ENCODE peak calls at places on chromosomes 1 and 21, in eight cellular contexts. C is GM12865; U is A549; J is colonic mucosa; S is ascending aorta; K is CD8-positive, alpha-beta memory T cell; T is IMR-90; W is esophagus squamous epithelium. P is an unnamed sample.

GRCh38 chr1:104636581-104636980 is 886.9 kb downstream of the AMY1C start:
- DNase-seq in T (no peak), W (no peak), C (no peak), S (no peak), K (no peak), U (peak), J (no peak), P (no peak)

GRCh38 chr1:96309783-96310182 is 411.8 kb upstream of the PTBP2 start:
- DNase-seq in W (no peak), K (no peak), J (no peak), C (no peak), T (peak), U (peak), S (no peak), P (no peak)

GRCh38 chr1:15173863-15174614 is 20.5 kb downstream of the TMEM51 start:
- DNase-seq in S (no peak), T (no peak), C (no peak), W (no peak), U (no peak), J (peak), K (no peak), P (no peak)

GRCh38 chr1:95197616-95198252 is 36.3 kb upstream of the RWDD3 start:
- DNase-seq in W (no peak), S (no peak), U (no peak), T (peak), K (no peak), J (no peak), C (no peak), P (no peak)

GRCh38 chr1:67675800-67676199 is 9.2 kb upstream of the GADD45A start:
- DNase-seq in K (no peak), T (peak), S (no peak), W (no peak), J (no peak), U (no peak), C (peak), P (no peak)

GRCh38 chr1:38089712-38090360 is 43.2 kb upstream of the POU3F1 start:
- DNase-seq in K (no peak), T (no peak), W (no peak), C (no peak), S (no peak), J (no peak), U (no peak), P (no peak)

GRCh38 chr1:234683856-234684632 is 74.1 kb upstream of the IRF2BP2 start:
- DNase-seq in J (peak), K (no peak), C (no peak), W (no peak), T (peak), U (peak), S (no peak), P (no peak)

GRCh38 chr21:40227111-40227510 is 359.9 kb downstream of the PCP4 start:
- DNase-seq in S (no peak), J (no peak), C (no peak), U (no peak), W (no peak), K (no peak), T (no peak), P (no peak)

GRCh38 chr21:34517491-34518245 is 5.7 kb upstream of the KCNE1 start:
- DNase-seq in K (no peak), J (no peak), S (no peak), C (peak), W (no peak), U (peak), T (no peak), P (no peak)

GRCh38 chr1:157691285-157691920 is 9.2 kb downstream of the FCRL3 start:
- DNase-seq in K (no peak), U (peak), S (no peak), J (no peak), C (peak), T (peak), W (no peak), P (no peak)

GRCh38 chr1:22829001-22829989 is 118.7 kb downstream of the EPHB2 start:
- DNase-seq in W (no peak), T (peak), U (no peak), K (no peak), J (no peak), S (no peak), C (no peak), P (no peak)

GRCh38 chr1:214548988-214549387 is 2.4 kb downstream of the PTPN14 start:
- DNase-seq in U (no peak), C (no peak), K (no peak), T (peak), W (no peak), S (no peak), J (no peak), P (no peak)
- H3K4me3 ChIP-seq in U (no peak), C (no peak), K (no peak), T (peak), W (peak), S (peak), J (no peak), P (no peak)

GRCh38 chr1:111192643-111193519 is 7.6 kb downstream of the DENND2D start:
- DNase-seq in K (peak), S (no peak), T (peak), W (no peak), C (peak), J (no peak), U (no peak), P (no peak)
- H3K4me3 ChIP-seq in K (peak), S (no peak), T (no peak), W (no peak), C (no peak), J (no peak), U (no peak), P (no peak)

GRCh38 chr1:2104621-2105427 is 54.6 kb downstream of the PRKCZ start:
- DNase-seq in K (no peak), C (no peak), J (no peak), S (no peak), W (no peak), T (peak), U (no peak), P (no peak)
- H3K4me3 ChIP-seq in K (no peak), C (no peak), J (no peak), S (no peak), W (no peak), T (no peak), U (no peak), P (no peak)

DNA sequence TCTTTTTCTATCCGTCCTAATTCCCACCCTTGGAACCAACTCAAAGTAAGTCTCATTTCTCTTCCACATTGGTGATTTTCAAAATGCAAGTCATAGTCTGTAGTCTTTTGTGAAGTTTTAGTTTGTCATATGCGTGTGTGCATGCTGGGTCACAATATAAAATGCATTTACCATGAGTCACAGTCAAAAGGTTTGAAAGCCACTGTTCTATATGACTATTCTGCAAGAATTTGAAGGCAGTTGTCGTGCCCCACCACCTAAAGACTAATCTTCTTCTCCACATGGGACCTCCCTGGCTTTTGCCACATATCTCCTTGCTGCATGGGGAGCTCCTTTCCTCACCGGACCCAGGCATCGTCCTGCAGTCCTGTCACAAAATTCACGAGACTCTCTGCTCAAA is 1.6 kb downstream of the STPG1 start:
- DNase-seq in T (peak), K (no peak), W (no peak), C (no peak), S (no peak), U (no peak), J (no peak), P (no peak)
- H3K4me3 ChIP-seq in T (no peak), K (no peak), W (no peak), C (no peak), S (no peak), U (peak), J (no peak), P (no peak)

GRCh38 chr1:145957443-145958319 is at the start of gene LIX1L:
- DNase-seq in C (peak), J (peak), S (peak), K (peak), W (peak), U (peak), T (peak), P (peak)

GRCh38 chr1:145959333-145959732 is 1.5 kb upstream of the LIX1L start:
- DNase-seq in W (no peak), J (no peak), K (no peak), S (no peak), C (no peak), U (no peak), T (no peak), P (no peak)

GRCh38 chr1:145956776-145957442 is 908 bp downstream of the LIX1L start:
- DNase-seq in W (no peak), J (no peak), S (no peak), K (no peak), C (peak), T (peak), U (no peak), P (no peak)

GRCh38 chr1:145959957-145960467 is 2.2 kb upstream of the LIX1L start:
- DNase-seq in U (no peak), K (no peak), C (no peak), S (no peak), J (no peak), W (no peak), T (no peak), P (no peak)

GRCh38 chr1:145958734-145959133 is 917 bp upstream of the LIX1L start:
- DNase-seq in K (no peak), C (no peak), W (no peak), T (no peak), S (no peak), U (no peak), J (no peak), P (no peak)
- H3K4me3 ChIP-seq in K (peak), C (no peak), W (no peak), T (no peak), S (no peak), U (no peak), J (no peak), P (no peak)

GRCh38 chr1:174800951-174801350 is 198.8 kb upstream of the CACYBP start:
- DNase-seq in S (no peak), J (no peak), T (no peak), C (no peak), W (no peak), U (no peak), K (no peak), P (no peak)
- H3K4me3 ChIP-seq in S (peak), J (no peak), T (no peak), C (no peak), W (peak), U (no peak), K (no peak), P (no peak)

DNA sequence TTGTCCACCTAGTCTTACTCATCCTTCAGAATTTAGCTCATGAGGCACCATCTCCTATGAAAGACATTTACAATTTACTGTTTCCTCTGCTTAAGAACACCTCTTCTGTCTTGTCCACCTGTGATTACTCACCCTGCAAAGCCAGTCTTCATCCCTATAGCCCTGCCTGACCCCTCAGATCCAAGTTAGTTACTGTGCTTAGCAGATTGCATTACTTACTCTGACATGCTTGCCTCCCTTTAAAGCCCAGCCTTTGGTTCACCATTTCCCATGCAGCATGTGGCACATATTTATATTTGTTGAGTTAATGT is 60.9 kb upstream of the VCAM1 start:
- DNase-seq in C (no peak), K (no peak), S (no peak), W (no peak), T (no peak), J (no peak), U (no peak), P (no peak)
- H3K4me3 ChIP-seq in C (no peak), K (no peak), S (no peak), W (no peak), T (no peak), J (no peak), U (no peak), P (no peak)

GRCh38 chr1:169112241-169112640 is 5.8 kb downstream of the ATP1B1 start:
- DNase-seq in K (no peak), U (peak), S (no peak), T (peak), J (peak), W (no peak), C (no peak), P (no peak)

GRCh38 chr1:169109561-169110134 is 3.2 kb downstream of the ATP1B1 start:
- DNase-seq in K (no peak), J (peak), S (no peak), W (no peak), T (peak), U (peak), C (no peak), P (no peak)

GRCh38 chr1:169110265-169110664 is 3.8 kb downstream of the ATP1B1 start:
- DNase-seq in U (no peak), W (no peak), S (no peak), C (no peak), K (no peak), J (no peak), T (no peak), P (no peak)

GRCh38 chr1:169110691-169111447 is 4.4 kb downstream of the ATP1B1 start:
- DNase-seq in S (no peak), U (peak), C (no peak), W (no peak), J (peak), K (no peak), T (peak), P (no peak)

GRCh38 chr1:169111472-169111871 is 5.0 kb downstream of the ATP1B1 start:
- DNase-seq in S (no peak), U (no peak), W (no peak), C (no peak), T (no peak), K (no peak), J (no peak), P (no peak)
- H3K4me3 ChIP-seq in S (no peak), U (peak), W (peak), C (no peak), T (no peak), K (no peak), J (no peak), P (no peak)

GRCh38 chr1:40384413-40384762 is 10.9 kb downstream of the SMAP2 start:
- DNase-seq in W (no peak), U (no peak), S (no peak), K (no peak), J (no peak), T (no peak), C (peak), P (no peak)

GRCh38 chr1:40385437-40386310 is 12.1 kb downstream of the SMAP2 start:
- DNase-seq in T (no peak), S (no peak), U (no peak), J (no peak), K (peak), C (peak), W (no peak), P (peak)

GRCh38 chr1:40384887-40385286 is 11.4 kb downstream of the SMAP2 start:
- DNase-seq in U (no peak), C (peak), T (no peak), W (no peak), K (no peak), S (no peak), J (no peak), P (no peak)

GRCh38 chr1:40386311-40386778 is 12.8 kb downstream of the SMAP2 start:
- DNase-seq in T (no peak), W (no peak), U (no peak), J (no peak), S (no peak), C (no peak), K (no peak), P (no peak)

GRCh38 chr1:40386796-40387195 is 13.3 kb downstream of the SMAP2 start:
- DNase-seq in U (no peak), K (no peak), J (no peak), S (no peak), T (no peak), W (no peak), C (no peak), P (no peak)
- H3K4me3 ChIP-seq in U (no peak), K (peak), J (no peak), S (no peak), T (no peak), W (no peak), C (peak), P (peak)

P was measured in GM12864.